ENCODE peak calls at places on chromosome 11, in six cellular contexts. One of them, this sample, is unnamed.

GRCh38 chr11:9330387-9331384 is 16.3 kb upstream of the TMEM41B start:
- ATAC-seq in GM12878: no peak
- ATAC-seq in upper lobe of left lung: peak
- ATAC-seq in HepG2: no peak
- ATAC-seq in A549: peak
- ATAC-seq in K562: no peak
- ATAC-seq in this sample: no peak

GRCh38 chr11:41245704-41246398 is 213.6 kb downstream of the LRRC4C start:
- ATAC-seq in GM12878: peak
- ATAC-seq in upper lobe of left lung: no peak
- ATAC-seq in HepG2: peak
- ATAC-seq in A549: no peak
- ATAC-seq in K562: no peak
- ATAC-seq in this sample: no peak

GRCh38 chr11:38095268-38095667 is 1497.2 kb upstream of the RAG2 start:
- ATAC-seq in GM12878: no peak
- ATAC-seq in upper lobe of left lung: no peak
- ATAC-seq in HepG2: no peak
- ATAC-seq in A549: no peak
- ATAC-seq in K562: no peak
- ATAC-seq in this sample: no peak

GRCh38 chr11:6657346-6657745 is 1.7 kb upstream of the DCHS1 start:
- ATAC-seq in GM12878: no peak
- ATAC-seq in upper lobe of left lung: no peak
- ATAC-seq in HepG2: no peak
- ATAC-seq in A549: no peak
- ATAC-seq in K562: no peak
- ATAC-seq in this sample: no peak

GRCh38 chr11:117473692-117474091 is 146.0 kb downstream of the CEP164 start:
- ATAC-seq in GM12878: no peak
- ATAC-seq in upper lobe of left lung: no peak
- ATAC-seq in HepG2: no peak
- ATAC-seq in A549: no peak
- ATAC-seq in K562: no peak
- ATAC-seq in this sample: no peak

GRCh38 chr11:73671701-73672100 is 25.3 kb downstream of the PLEKHB1 start:
- ATAC-seq in GM12878: no peak
- ATAC-seq in upper lobe of left lung: no peak
- ATAC-seq in HepG2: peak
- ATAC-seq in A549: peak
- ATAC-seq in K562: peak
- ATAC-seq in this sample: peak

GRCh38 chr11:127080735-127081134 is 80.2 kb upstream of the KIRREL3 start:
- ATAC-seq in GM12878: no peak
- ATAC-seq in upper lobe of left lung: no peak
- ATAC-seq in HepG2: no peak
- ATAC-seq in A549: no peak
- ATAC-seq in K562: no peak
- ATAC-seq in this sample: no peak

GRCh38 chr11:44269369-44270351 is 40.3 kb downstream of the ALX4 start:
- ATAC-seq in GM12878: no peak
- ATAC-seq in upper lobe of left lung: peak
- ATAC-seq in HepG2: no peak
- ATAC-seq in A549: no peak
- ATAC-seq in K562: peak
- ATAC-seq in this sample: no peak

GRCh38 chr11:75103380-75104026 is 6.8 kb upstream of the OR2AT4 start:
- ATAC-seq in GM12878: peak
- ATAC-seq in upper lobe of left lung: no peak
- ATAC-seq in HepG2: no peak
- ATAC-seq in A549: no peak
- ATAC-seq in K562: peak
- ATAC-seq in this sample: no peak

GRCh38 chr11:122637538-122637937 is 18.0 kb upstream of the UBASH3B start:
- ATAC-seq in GM12878: no peak
- ATAC-seq in upper lobe of left lung: no peak
- ATAC-seq in HepG2: no peak
- ATAC-seq in A549: no peak
- ATAC-seq in K562: no peak
- ATAC-seq in this sample: no peak

GRCh38 chr11:9139628-9140357 is 48.4 kb upstream of the SCUBE2 start:
- ATAC-seq in GM12878: no peak
- ATAC-seq in upper lobe of left lung: no peak
- ATAC-seq in HepG2: no peak
- ATAC-seq in A549: no peak
- ATAC-seq in K562: no peak
- ATAC-seq in this sample: no peak

GRCh38 chr11:119754199-119754598 is 25.2 kb upstream of the NECTIN1 start:
- ATAC-seq in GM12878: peak
- ATAC-seq in upper lobe of left lung: no peak
- ATAC-seq in HepG2: no peak
- ATAC-seq in A549: no peak
- ATAC-seq in K562: no peak
- ATAC-seq in this sample: no peak

GRCh38 chr11:64558065-64558745 is 32.8 kb upstream of the SLC22A12 start:
- ATAC-seq in GM12878: no peak
- ATAC-seq in upper lobe of left lung: no peak
- ATAC-seq in HepG2: no peak
- ATAC-seq in A549: no peak
- ATAC-seq in K562: no peak
- ATAC-seq in this sample: no peak

GRCh38 chr11:116454020-116454645 is 318.7 kb downstream of the BUD13 start:
- ATAC-seq in GM12878: peak
- ATAC-seq in upper lobe of left lung: peak
- ATAC-seq in HepG2: peak
- ATAC-seq in A549: peak
- ATAC-seq in K562: peak
- ATAC-seq in this sample: no peak

GRCh38 chr11:105033781-105034180 is 1.2 kb downstream of the CASP1 start:
- ATAC-seq in GM12878: peak
- ATAC-seq in upper lobe of left lung: no peak
- ATAC-seq in HepG2: no peak
- ATAC-seq in A549: no peak
- ATAC-seq in K562: no peak
- ATAC-seq in this sample: no peak

GRCh38 chr11:30107899-30108298 is 91.1 kb upstream of the KCNA4 start:
- ATAC-seq in GM12878: no peak
- ATAC-seq in upper lobe of left lung: peak
- ATAC-seq in HepG2: no peak
- ATAC-seq in A549: peak
- ATAC-seq in K562: no peak
- ATAC-seq in this sample: peak

GRCh38 chr11:116202922-116203321 is 569.9 kb downstream of the BUD13 start:
- ATAC-seq in GM12878: no peak
- ATAC-seq in upper lobe of left lung: no peak
- ATAC-seq in HepG2: no peak
- ATAC-seq in A549: no peak
- ATAC-seq in K562: no peak
- ATAC-seq in this sample: no peak

GRCh38 chr11:128471138-128471661 is 116.2 kb downstream of the ETS1 start:
- ATAC-seq in GM12878: peak
- ATAC-seq in upper lobe of left lung: no peak
- ATAC-seq in HepG2: no peak
- ATAC-seq in A549: no peak
- ATAC-seq in K562: no peak
- ATAC-seq in this sample: no peak

GRCh38 chr11:15107730-15108515 is 6.8 kb upstream of the INSC start:
- ATAC-seq in GM12878: peak
- ATAC-seq in upper lobe of left lung: no peak
- ATAC-seq in HepG2: no peak
- ATAC-seq in A549: no peak
- ATAC-seq in K562: no peak
- ATAC-seq in this sample: no peak

GRCh38 chr11:9691865-9692264 is 28.0 kb downstream of the SWAP70 start:
- ATAC-seq in GM12878: peak
- ATAC-seq in upper lobe of left lung: no peak
- ATAC-seq in HepG2: no peak
- ATAC-seq in A549: no peak
- ATAC-seq in K562: no peak
- ATAC-seq in this sample: no peak

GRCh38 chr11:8192016-8192895 is 23.4 kb upstream of the RIC3 start:
- ATAC-seq in GM12878: peak
- ATAC-seq in upper lobe of left lung: peak
- ATAC-seq in HepG2: peak
- ATAC-seq in A549: peak
- ATAC-seq in K562: peak
- ATAC-seq in this sample: peak

GRCh38 chr11:14702760-14703159 is 59.2 kb downstream of the PDE3B start:
- ATAC-seq in GM12878: no peak
- ATAC-seq in upper lobe of left lung: no peak
- ATAC-seq in HepG2: no peak
- ATAC-seq in A549: no peak
- ATAC-seq in K562: no peak
- ATAC-seq in this sample: no peak

DNA sequence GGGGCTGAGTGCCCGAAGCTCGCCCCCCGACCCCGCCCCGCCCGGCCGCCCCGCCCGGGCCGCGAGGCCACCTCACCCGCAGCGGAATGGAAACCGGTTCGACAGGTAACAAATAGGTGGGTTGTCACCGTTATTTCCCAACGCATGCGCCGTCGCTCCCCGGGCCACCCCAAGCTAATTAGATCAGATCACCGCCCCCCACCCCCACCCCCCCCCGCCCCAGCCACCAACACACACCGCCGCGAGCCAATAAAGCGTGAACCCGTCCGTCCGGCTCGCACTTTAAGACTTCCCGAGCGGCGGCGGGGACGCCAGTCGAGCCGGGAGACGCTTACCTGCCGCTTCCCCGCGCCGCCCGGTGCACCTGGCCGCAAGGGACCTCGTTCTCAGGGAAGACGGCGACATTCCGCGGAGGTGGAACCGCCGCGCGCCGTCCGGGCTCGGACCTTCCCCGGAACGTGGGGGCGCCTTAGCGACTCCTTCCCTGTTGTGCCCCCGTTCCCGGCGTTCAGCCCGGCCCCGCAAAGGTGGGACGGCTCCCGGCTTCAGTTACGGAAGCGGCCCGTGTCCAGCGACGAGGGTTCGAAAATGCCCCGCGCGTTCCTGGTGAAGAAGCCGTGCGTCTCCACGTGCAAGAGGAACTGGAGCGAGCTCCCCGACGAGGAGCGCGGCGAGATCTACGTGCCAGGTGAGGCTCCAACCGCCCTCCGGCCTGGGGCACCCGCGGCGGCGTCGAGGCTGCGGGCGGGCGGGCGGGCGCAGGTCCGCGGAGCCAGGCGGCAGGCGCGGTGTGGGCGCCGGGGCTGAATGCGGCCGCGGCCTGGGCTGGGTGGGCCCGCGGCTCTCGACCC is at the start of gene OVOL1:
- ATAC-seq in GM12878: no peak
- ATAC-seq in upper lobe of left lung: peak
- ATAC-seq in HepG2: no peak
- ATAC-seq in A549: no peak
- ATAC-seq in K562: no peak
- ATAC-seq in this sample: no peak
- TF ChIP-seq EP300 in GM12878: no peak
- TF ChIP-seq EP300 in upper lobe of left lung: no peak
- TF ChIP-seq EP300 in HepG2: no peak
- TF ChIP-seq EP300 in A549: no peak
- TF ChIP-seq EP300 in K562: no peak
- TF ChIP-seq EP300 in this sample: no peak

GRCh38 chr11:11622772-11623531 is 1.1 kb upstream of the GALNT18 start:
- ATAC-seq in GM12878: no peak
- ATAC-seq in upper lobe of left lung: no peak
- ATAC-seq in HepG2: no peak
- ATAC-seq in A549: no peak
- ATAC-seq in K562: no peak
- ATAC-seq in this sample: no peak
- TF ChIP-seq EP300 in GM12878: no peak
- TF ChIP-seq EP300 in upper lobe of left lung: peak
- TF ChIP-seq EP300 in HepG2: no peak
- TF ChIP-seq EP300 in A549: no peak
- TF ChIP-seq EP300 in K562: no peak
- TF ChIP-seq EP300 in this sample: no peak

GRCh38 chr11:102010776-102011500 is 36.3 kb upstream of the CFAP300 start:
- ATAC-seq in GM12878: no peak
- ATAC-seq in upper lobe of left lung: peak
- ATAC-seq in HepG2: peak
- ATAC-seq in A549: peak
- ATAC-seq in K562: peak
- ATAC-seq in this sample: peak

GRCh38 chr11:102005306-102005705 is 41.9 kb upstream of the CFAP300 start:
- ATAC-seq in GM12878: no peak
- ATAC-seq in upper lobe of left lung: no peak
- ATAC-seq in HepG2: no peak
- ATAC-seq in A549: no peak
- ATAC-seq in K562: no peak
- ATAC-seq in this sample: no peak

GRCh38 chr11:102004220-102004619 is 43.0 kb upstream of the CFAP300 start:
- ATAC-seq in GM12878: no peak
- ATAC-seq in upper lobe of left lung: no peak
- ATAC-seq in HepG2: no peak
- ATAC-seq in A549: no peak
- ATAC-seq in K562: no peak
- ATAC-seq in this sample: no peak

GRCh38 chr11:102006835-102007566 is 40.2 kb upstream of the CFAP300 start:
- ATAC-seq in GM12878: no peak
- ATAC-seq in upper lobe of left lung: no peak
- ATAC-seq in HepG2: peak
- ATAC-seq in A549: no peak
- ATAC-seq in K562: no peak
- ATAC-seq in this sample: no peak

DNA sequence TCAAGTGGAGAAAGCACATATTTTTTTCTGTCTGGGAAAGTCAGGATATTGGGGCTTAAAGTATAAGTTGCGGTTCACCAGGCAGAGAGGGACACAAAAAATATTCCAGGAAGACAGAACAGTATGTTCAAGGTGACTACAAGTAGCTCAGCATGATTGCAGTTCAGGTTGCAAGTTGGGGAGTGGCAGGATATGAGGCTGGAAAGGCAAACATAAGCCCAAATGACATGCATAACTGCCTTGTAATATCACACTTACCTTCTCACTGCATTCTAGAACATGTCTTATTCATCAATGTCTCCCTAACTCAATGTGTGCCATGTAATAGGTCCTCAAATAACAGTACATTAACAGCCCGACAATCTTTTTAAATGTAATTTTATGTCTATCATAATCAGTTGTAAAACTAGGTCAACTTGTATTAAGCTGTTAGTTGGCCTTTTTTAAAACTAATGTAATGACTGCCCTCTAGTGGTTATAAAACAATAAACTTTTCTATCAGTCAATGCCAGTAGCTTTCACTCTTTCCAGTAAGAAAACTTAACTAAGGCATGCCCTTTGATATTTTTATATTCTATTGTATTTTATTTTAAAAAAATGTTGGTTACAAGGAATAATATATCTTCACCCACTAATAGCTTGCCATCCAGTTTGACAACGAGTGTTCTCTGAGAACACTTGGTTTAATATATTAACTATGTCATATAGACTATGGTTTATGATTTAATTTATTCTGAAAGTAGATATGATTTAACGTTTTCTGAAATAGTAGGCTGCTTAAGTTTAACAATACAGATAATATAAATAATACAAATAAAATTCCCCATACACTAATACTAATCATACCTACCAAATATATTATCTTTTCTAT is 39.4 kb upstream of the CFAP300 start:
- ATAC-seq in GM12878: peak
- ATAC-seq in upper lobe of left lung: peak
- ATAC-seq in HepG2: peak
- ATAC-seq in A549: peak
- ATAC-seq in K562: peak
- ATAC-seq in this sample: peak
- TF ChIP-seq EP300 in GM12878: no peak
- TF ChIP-seq EP300 in upper lobe of left lung: peak
- TF ChIP-seq EP300 in HepG2: peak
- TF ChIP-seq EP300 in A549: peak
- TF ChIP-seq EP300 in K562: no peak
- TF ChIP-seq EP300 in this sample: no peak

GRCh38 chr11:110425751-110426545 is 3.8 kb upstream of the FDX1 start:
- ATAC-seq in GM12878: no peak
- ATAC-seq in upper lobe of left lung: no peak
- ATAC-seq in HepG2: no peak
- ATAC-seq in A549: no peak
- ATAC-seq in K562: no peak
- ATAC-seq in this sample: no peak
- TF ChIP-seq EP300 in GM12878: no peak
- TF ChIP-seq EP300 in upper lobe of left lung: no peak
- TF ChIP-seq EP300 in HepG2: no peak
- TF ChIP-seq EP300 in A549: no peak
- TF ChIP-seq EP300 in K562: no peak
- TF ChIP-seq EP300 in this sample: no peak

This sample was measured in gastroesophageal sphincter.